ENCODE peak calls at places on chromosomes 6 and 20, in six cellular contexts. Z is activated naive CD4-positive, alpha-beta T cell; O is T-helper 2 cell; I is stimulated activated CD4-positive, alpha-beta T cell treated with anti-CD3 and anti-CD28 coated beads, Interleukin-2, amount 100 ng/mL, for 24 hours; M is GM04504; P is colonic mucosa. Q is an unnamed sample.

GRCh38 chr6:99822741-99823512 is 171.1 kb downstream of the MCHR2 start:
- DNase-seq in M (peak; percentile 50), O (no peak), I (no peak), Z (no peak), P (peak; percentile 55), Q (peak; percentile 19)

GRCh38 chr20:50175938-50176933 is 14.4 kb upstream of the CEBPB start:
- DNase-seq in I (no peak), Z (no peak), P (no peak), M (no peak), O (no peak), Q (peak; percentile 67)

GRCh38 chr20:58195047-58195446 is 33.4 kb downstream of the ANKRD60 start:
- DNase-seq in I (no peak), M (no peak), O (no peak), P (no peak), Z (no peak), Q (no peak)

GRCh38 chr20:58570181-58570859 is 55.1 kb upstream of the APCDD1L start:
- DNase-seq in Z (no peak), I (no peak), O (no peak), P (no peak), M (no peak), Q (no peak)

GRCh38 chr6:170048615-170049256 is 242.1 kb downstream of the DLL1 start:
- DNase-seq in I (no peak), P (peak; percentile 58), M (no peak), O (no peak), Z (no peak), Q (no peak)

GRCh38 chr6:27452496-27452897 is 20.4 kb downstream of the ZNF184 start:
- DNase-seq in Z (no peak), O (no peak), P (no peak), M (no peak), I (no peak), Q (no peak)

GRCh38 chr6:88238901-88239300 is 72.8 kb upstream of the CNR1 start:
- DNase-seq in Z (no peak), P (no peak), I (no peak), M (no peak), O (no peak), Q (no peak)

GRCh38 chr6:57108691-57109090 is 18.7 kb downstream of the ZNF451 start:
- DNase-seq in O (no peak), P (no peak), I (no peak), M (no peak), Z (no peak), Q (no peak)

GRCh38 chr6:170370413-170370812 is 63.9 kb downstream of the FAM120B start:
- DNase-seq in Z (no peak), I (no peak), O (no peak), M (no peak), P (peak; percentile 59), Q (no peak)

GRCh38 chr6:29629571-29629970 is 3.4 kb downstream of the GABBR1 start:
- DNase-seq in O (no peak), P (no peak), I (no peak), Z (no peak), M (no peak), Q (no peak)

GRCh38 chr6:124961784-124962611 is at the start of gene RNF217:
- DNase-seq in Z (no peak), P (peak; percentile 57), M (peak; percentile 28), O (no peak), I (peak; percentile 20), Q (peak; percentile 80)

GRCh38 chr6:34792605-34793500 is 970 bp downstream of the BLTP3A start:
- DNase-seq in Z (no peak), I (no peak), O (no peak), M (peak; percentile 30), P (peak; percentile 35), Q (no peak)

GRCh38 chr20:38542994-38543906 is 37.7 kb upstream of the ADIG start:
- DNase-seq in I (no peak), M (no peak), O (no peak), P (no peak), Z (no peak), Q (peak; percentile 41)

GRCh38 chr20:58549231-58549630 is 34.0 kb upstream of the APCDD1L start:
- DNase-seq in Z (no peak), I (no peak), M (no peak), P (no peak), O (no peak), Q (no peak)

GRCh38 chr20:47744803-47745202 is 40.5 kb downstream of the SULF2 start:
- DNase-seq in P (no peak), M (no peak), Z (no peak), O (no peak), I (no peak), Q (no peak)

GRCh38 chr20:59019217-59019616 is at the start of gene TUBB1:
- DNase-seq in Z (no peak), P (no peak), O (no peak), I (no peak), M (no peak), Q (no peak)

GRCh38 chr6:154888426-154888825 is 106.7 kb upstream of the TIAM2 start:
- DNase-seq in Z (no peak), I (no peak), M (no peak), P (no peak), O (no peak), Q (no peak)

GRCh38 chr6:2749972-2750600 is 636 bp downstream of the MYLK4 start:
- DNase-seq in I (peak; percentile 77), P (peak; percentile 71), Z (peak; percentile 20), O (peak; percentile 51), M (no peak), Q (peak; percentile 70)

GRCh38 chr20:54606384-54606783 is 131.0 kb downstream of the DOK5 start:
- DNase-seq in I (no peak), P (no peak), M (no peak), Z (no peak), O (no peak), Q (no peak)

GRCh38 chr20:25214824-25215223 is 19.3 kb downstream of the ENTPD6 start:
- DNase-seq in Z (no peak), O (no peak), M (no peak), I (no peak), P (no peak), Q (peak; percentile 57)

GRCh38 chr6:134964451-134965203 is 14.7 kb upstream of the ALDH8A1 start:
- DNase-seq in Z (no peak), M (no peak), O (no peak), I (no peak), P (no peak), Q (no peak)

GRCh38 chr6:63245908-63246307 is 34.6 kb downstream of the FKBP1C start:
- DNase-seq in I (no peak), Z (no peak), O (no peak), P (no peak), M (no peak), Q (no peak)

GRCh38 chr6:136186363-136186762 is 63.7 kb downstream of the MTFR2 start:
- DNase-seq in M (no peak), Z (no peak), O (no peak), P (no peak), I (no peak), Q (no peak)

GRCh38 chr6:42315991-42316378 is 98.3 kb upstream of the MRPS10 start:
- DNase-seq in O (no peak), M (peak; percentile 90), Z (no peak), I (peak; percentile 26), P (peak; percentile 38), Q (no peak)

GRCh38 chr6:108559884-108560462 is 744 bp upstream of the FOXO3 start:
- DNase-seq in P (peak; percentile 62), I (peak; percentile 30), O (no peak), M (peak; percentile 59), Z (no peak), Q (no peak)

GRCh38 chr6:82364087-82365010 is 732 bp downstream of the TPBG start:
- DNase-seq in O (no peak), P (peak; percentile 63), Z (no peak), M (peak; percentile 41), I (peak; percentile 27), Q (peak; percentile 41)

GRCh38 chr6:10177703-10178102 is 237.2 kb downstream of the TFAP2A start:
- DNase-seq in Z (no peak), O (no peak), I (no peak), P (no peak), M (no peak), Q (no peak)

GRCh38 chr6:939047-939363 is 246.1 kb upstream of the EXOC2 start:
- DNase-seq in P (no peak), Z (no peak), M (no peak), I (no peak), O (no peak), Q (no peak)

GRCh38 chr6:20672038-20672437 is 137.8 kb downstream of the CDKAL1 start:
- DNase-seq in Z (no peak), O (no peak), P (no peak), I (no peak), M (no peak), Q (no peak)

GRCh38 chr6:166449036-166449435 is 66.3 kb upstream of the MPC1 start:
- DNase-seq in O (no peak), Z (no peak), I (no peak), M (no peak), P (no peak), Q (no peak)

GRCh38 chr6:84575264-84575663 is 189.1 kb downstream of the TBX18 start:
- DNase-seq in I (no peak), O (no peak), M (peak; percentile 21), P (no peak), Z (no peak), Q (no peak)

GRCh38 chr6:135921176-135921575 is 69.7 kb downstream of the PDE7B start:
- DNase-seq in P (no peak), O (no peak), M (no peak), I (no peak), Z (no peak), Q (no peak)

GRCh38 chr20:31851240-31851955 is 6.0 kb upstream of the FOXS1 start:
- DNase-seq in O (no peak), I (no peak), M (no peak), P (no peak), Z (no peak), Q (no peak)

GRCh38 chr6:122400121-122400450 is 634 bp downstream of the HSF2 start:
- DNase-seq in Z (no peak), O (no peak), M (no peak), P (no peak), I (peak; percentile 37), Q (no peak)

GRCh38 chr6:68680244-68680643 is 45.2 kb downstream of the ADGRB3 start:
- DNase-seq in M (no peak), O (no peak), I (no peak), P (no peak), Z (no peak), Q (no peak)

GRCh38 chr20:57498425-57499400 is 26.2 kb downstream of the CTCFL start:
- DNase-seq in M (no peak), O (no peak), P (peak; percentile 40), Z (no peak), I (peak; percentile 45), Q (no peak)

GRCh38 chr6:163745566-163746400 is 331.3 kb downstream of the QKI start:
- DNase-seq in O (no peak), P (no peak), M (peak; percentile 74), Z (no peak), I (no peak), Q (no peak)

GRCh38 chr20:9884666-9885065 is 45.8 kb upstream of the PAK5 start:
- DNase-seq in M (no peak), P (no peak), I (no peak), O (no peak), Z (no peak), Q (no peak)

Q was measured in putamen.